ENCODE peak calls at places on chromosomes 5 and 9, in seven cellular contexts. P is GM23338, U is breast epithelium, O is stomach, B is spleen, W is suprapubic skin, Z is endothelial cell of umbilical vein. Q is an unnamed sample.

GRCh38 chr5:6715271-6715670 is 2.0 kb downstream of the TENT4A start:
- DNase-seq in P (no peak), W (no peak), U (peak; percentile 15), O (no peak), Z (no peak), B (no peak), Q (no peak)

GRCh38 chr9:73229543-73229942 is 77.9 kb downstream of the ANXA1 start:
- DNase-seq in U (no peak), Z (no peak), W (no peak), P (no peak), O (no peak), B (no peak), Q (no peak)

GRCh38 chr5:107875834-107876233 is 205.1 kb upstream of the EFNA5 start:
- DNase-seq in U (no peak), O (no peak), P (peak; percentile 26), B (no peak), W (no peak), Z (no peak), Q (no peak)

GRCh38 chr9:114837923-114838322 is 32.1 kb upstream of the TNFSF15 start:
- DNase-seq in B (no peak), U (no peak), Z (no peak), P (no peak), O (no peak), W (no peak), Q (no peak)

GRCh38 chr9:37026936-37027581 is 7.0 kb downstream of the PAX5 start:
- DNase-seq in O (no peak), U (no peak), P (peak; percentile 58), B (peak; percentile 86), Z (no peak), W (no peak), Q (no peak)

GRCh38 chr9:134607971-134608370 is 33.6 kb upstream of the COL5A1 start:
- DNase-seq in Z (no peak), W (no peak), O (peak; percentile 8), P (no peak), U (no peak), B (no peak), Q (no peak)

GRCh38 chr5:147081256-147081872 is 153.5 kb upstream of the STK32A start:
- DNase-seq in O (no peak), B (no peak), U (no peak), Z (no peak), W (no peak), P (no peak), Q (no peak)

GRCh38 chr5:122424211-122424610 is 112.2 kb downstream of the SNCAIP start:
- DNase-seq in B (no peak), Z (no peak), P (peak; percentile 29), O (no peak), U (no peak), W (no peak), Q (no peak)

GRCh38 chr9:121754655-121755436 is 103.4 kb downstream of the DAB2IP start:
- DNase-seq in W (no peak), O (no peak), U (no peak), B (no peak), P (no peak), Z (no peak), Q (no peak)

GRCh38 chr9:111963995-111964394 is 67.4 kb downstream of the UGCG start:
- DNase-seq in P (no peak), O (no peak), B (no peak), U (no peak), W (no peak), Z (no peak), Q (no peak)

GRCh38 chr9:93189369-93190132 is 5.6 kb downstream of the WNK2 start:
- DNase-seq in Z (no peak), W (no peak), B (no peak), P (no peak), U (no peak), O (no peak), Q (no peak)

GRCh38 chr9:959914-960313 is 16.5 kb upstream of the DMRT3 start:
- DNase-seq in Z (no peak), U (no peak), B (no peak), W (no peak), P (no peak), O (no peak), Q (no peak)

GRCh38 chr5:82004511-82004910 is 32.7 kb downstream of the ATG10 start:
- DNase-seq in Z (no peak), B (no peak), W (no peak), O (no peak), P (no peak), U (no peak), Q (no peak)

GRCh38 chr5:38453506-38453905 is 102.9 kb downstream of the LIFR start:
- DNase-seq in Z (no peak), W (no peak), P (no peak), B (no peak), U (no peak), O (no peak), Q (no peak)
- TF ChIP-seq POLR2AphosphoS5 in Z (no peak), W (no peak), P (no peak), B (peak; percentile 34), U (no peak), O (no peak), Q (no peak)

DNA sequence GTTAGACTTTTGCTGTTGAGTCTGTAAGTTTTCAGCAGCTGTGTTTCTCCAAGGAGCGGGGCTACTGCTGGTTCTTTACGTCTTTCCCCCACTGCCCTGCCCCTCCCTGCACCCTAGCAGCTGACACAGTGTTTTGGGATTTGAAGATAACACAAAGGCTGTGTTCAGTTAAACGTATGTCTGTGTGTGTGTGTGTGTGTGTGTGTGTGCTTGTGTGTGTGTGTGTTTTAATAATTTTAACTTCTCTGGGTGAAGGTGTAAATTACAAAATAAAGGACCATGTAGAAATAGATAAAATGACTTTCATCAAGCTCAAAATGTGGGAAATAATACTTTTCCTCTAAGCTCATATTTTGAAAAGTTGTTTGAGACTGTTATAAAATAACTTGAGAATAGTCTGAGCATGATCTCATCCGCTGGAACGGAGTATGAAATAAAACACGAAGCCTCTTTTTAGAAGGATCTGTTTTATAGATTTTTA is 10.9 kb downstream of the ABL1 start:
- DNase-seq in W (no peak), U (no peak), Z (peak; percentile 73), B (no peak), P (no peak), O (no peak), Q (no peak)
- H3K4me1 ChIP-seq in W (peaks cover 76% of the 10 kb centered on the region), U (peaks cover 13% of the 10 kb centered on the region), Z (peaks cover 62% of the 10 kb centered on the region), B (no peaks in the 10 kb centered on the region), P (peaks cover 77% of the 10 kb centered on the region), O (peaks cover 64% of the 10 kb centered on the region), Q (peaks cover 94% of the 10 kb centered on the region)

DNA sequence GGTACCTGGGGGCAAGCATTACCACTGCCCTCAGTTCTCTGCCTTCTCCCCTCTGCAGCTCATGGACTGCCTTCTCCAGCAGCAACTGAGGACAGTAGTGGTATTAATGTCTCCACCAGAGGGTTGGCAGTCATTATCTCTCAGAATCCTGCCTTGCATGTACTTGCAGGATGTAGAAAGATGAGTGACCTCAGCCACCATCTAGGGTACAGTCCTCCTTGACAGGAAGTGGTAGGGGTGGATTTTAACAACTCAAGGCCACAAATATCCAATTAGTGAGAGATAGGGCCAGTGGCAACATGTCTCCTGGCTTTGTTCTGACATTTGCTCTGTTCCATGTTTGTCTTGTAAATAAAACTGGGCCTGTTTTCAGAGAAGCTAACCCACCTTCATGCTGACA is 47.2 kb downstream of the F2R start:
- DNase-seq in B (no peak), O (no peak), U (no peak), P (no peak), W (no peak), Z (no peak), Q (no peak)
- TF ChIP-seq CTCF in B (no peak), O (no peak), U (no peak), P (no peak), W (no peak), Z (no peak), Q (no peak)

DNA sequence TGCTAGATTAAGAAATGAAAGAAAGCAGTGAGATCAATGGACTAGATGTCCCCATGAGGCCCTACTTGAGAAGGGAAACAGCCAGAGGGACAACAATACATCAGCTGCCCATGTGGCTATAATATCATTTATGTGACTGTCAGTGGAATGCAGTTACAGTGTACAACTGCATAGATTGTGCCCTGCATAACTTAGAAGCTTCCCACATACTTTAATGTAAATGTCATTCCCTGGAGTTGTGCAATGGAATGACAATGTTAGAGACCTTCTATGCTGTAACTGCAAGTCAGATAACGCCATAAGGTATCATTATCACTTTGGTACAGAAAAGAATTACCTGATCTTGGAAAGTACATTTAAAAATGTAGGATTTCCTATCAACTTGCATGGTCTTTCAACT is 67.4 kb downstream of the FBN2 start:
- DNase-seq in B (no peak), U (no peak), W (no peak), Z (no peak), P (no peak), O (no peak), Q (no peak)
- TF ChIP-seq POLR2AphosphoS5 in B (no peak), U (no peak), W (no peak), Z (no peak), P (no peak), O (no peak), Q (no peak)

GRCh38 chr5:134153241-134153640 is 23.5 kb downstream of the SKP1 start:
- DNase-seq in W (no peak), U (no peak), B (no peak), P (no peak), Z (no peak), O (no peak), Q (no peak)
- H3K4me1 ChIP-seq in W (peaks cover 19% of the 10 kb centered on the region), U (peaks cover 4% of the 10 kb centered on the region), B (peaks cover 5% of the 10 kb centered on the region), P (peaks cover 6% of the 10 kb centered on the region), Z (no peaks in the 10 kb centered on the region), O (peaks cover 7% of the 10 kb centered on the region), Q (no peaks in the 10 kb centered on the region)

GRCh38 chr5:51382508-51382758 is 815 bp upstream of the ISL1 start:
- DNase-seq in O (no peak), Z (no peak), W (no peak), P (no peak), U (no peak), B (no peak), Q (no peak)

GRCh38 chr5:51382759-51383493 is at the start of gene ISL1:
- DNase-seq in Z (peak; percentile 90), B (no peak), U (no peak), P (peak; percentile 94), O (peak; percentile 94), W (no peak), Q (peak; percentile 63)

GRCh38 chr5:51381801-51382507 is 1.3 kb upstream of the ISL1 start:
- DNase-seq in Z (peak; percentile 50), P (no peak), U (no peak), B (no peak), O (no peak), W (no peak), Q (no peak)

GRCh38 chr5:51378778-51379652 is 4.2 kb upstream of the ISL1 start:
- DNase-seq in W (no peak), U (no peak), B (no peak), P (peak; percentile 86), O (no peak), Z (peak; percentile 14), Q (no peak)

DNA sequence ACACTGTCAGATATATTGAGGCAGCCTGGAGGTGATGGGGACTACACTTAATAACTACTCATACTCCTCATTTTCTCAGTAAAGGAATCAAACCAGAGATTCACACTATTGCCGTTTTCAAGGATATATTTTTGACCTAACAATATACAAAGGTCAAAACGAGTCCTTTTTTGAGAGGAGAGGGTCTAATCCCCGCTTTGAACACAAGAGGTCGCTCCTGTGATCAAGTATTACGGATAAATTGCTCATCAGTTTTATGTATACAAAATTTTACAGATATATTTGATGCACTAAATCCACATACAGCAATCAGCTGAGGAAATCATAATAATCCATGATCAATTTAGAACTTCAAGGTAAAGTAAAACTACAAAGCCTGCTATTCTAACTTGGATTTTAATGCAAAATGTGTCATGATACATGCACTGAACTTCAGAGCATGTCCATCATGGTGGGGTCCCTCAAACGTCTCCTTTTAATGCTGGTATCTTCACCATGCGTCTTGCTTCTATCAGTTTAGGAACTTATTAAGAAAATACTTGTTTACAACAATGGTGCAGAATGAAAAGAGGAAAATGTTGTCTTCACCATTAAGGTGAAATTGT is 2.5 kb upstream of the ISL1 start:
- DNase-seq in B (no peak), O (peak; percentile 41), U (no peak), Z (peak; percentile 56), P (peak; percentile 69), W (no peak), Q (no peak)
- TF ChIP-seq CTCF in B (no peak), O (no peak), U (peak; percentile 31), Z (peak; percentile 34), P (peak; percentile 55), W (peak; percentile 59), Q (peak; percentile 28)